ENCODE peak calls at places on chromosomes 1 and 21, in eight cellular contexts. I is upper lobe of right lung; O is CD4-positive, alpha-beta T cell; Q is OCI-LY7; M is cardiac muscle cell; X is GM13976; B is fibroblast of lung; W is brain microvascular endothelial cell. H is an unnamed sample.
A peak's percentile ranks its signal among the peaks of the same experiment; 100 is the strongest.

GRCh38 chr21:42849759-42850412 is 29.5 kb downstream of the WDR4 start:
- DNase-seq in B (no peak), Q (no peak), X (no peak), I (no peak), W (no peak), O (no peak), M (no peak), H (no peak)

GRCh38 chr1:3403388-3404179 is 50.9 kb upstream of the ARHGEF16 start:
- DNase-seq in Q (peak; percentile 5), X (no peak), B (no peak), O (no peak), I (no peak), W (no peak), M (no peak), H (no peak)

GRCh38 chr1:161020573-161021167 is at the start of gene F11R:
- DNase-seq in O (no peak), X (peak; percentile 73), Q (no peak), B (no peak), M (peak; percentile 81), I (peak; percentile 87), W (no peak), H (no peak)

GRCh38 chr1:16484501-16484835 is 29.6 kb downstream of the RNU1-1 start:
- DNase-seq in O (no peak), W (no peak), B (no peak), X (no peak), I (peak; percentile 59), M (no peak), Q (no peak), H (peak; percentile 69)

GRCh38 chr1:159980076-159980475 is 26.0 kb upstream of the SLAMF9 start:
- DNase-seq in Q (no peak), B (no peak), O (no peak), W (no peak), I (no peak), X (no peak), M (no peak), H (no peak)

GRCh38 chr1:205370780-205371179 is 14.1 kb upstream of the KLHDC8A start:
- DNase-seq in I (no peak), Q (no peak), O (no peak), X (no peak), W (no peak), M (no peak), B (no peak), H (no peak)

GRCh38 chr1:59900640-59901039 is 25.9 kb downstream of the CYP2J2 start:
- DNase-seq in W (no peak), I (no peak), Q (no peak), M (no peak), O (no peak), B (no peak), X (no peak), H (no peak)

GRCh38 chr1:112440574-112440973 is 44.6 kb downstream of the CTTNBP2NL start:
- DNase-seq in Q (no peak), M (no peak), B (no peak), I (no peak), W (no peak), X (no peak), O (no peak), H (no peak)

GRCh38 chr1:193629875-193630274 is 443.5 kb upstream of the B3GALT2 start:
- DNase-seq in W (peak; percentile 44), O (no peak), B (peak; percentile 25), X (no peak), M (no peak), Q (no peak), I (no peak), H (no peak)

GRCh38 chr1:178500091-178500770 is 3.5 kb upstream of the CLEC20A start:
- DNase-seq in Q (no peak), I (no peak), M (no peak), O (no peak), W (no peak), X (no peak), B (no peak), H (no peak)

GRCh38 chr1:211517006-211517405 is 25.0 kb upstream of the RD3 start:
- DNase-seq in M (no peak), Q (peak; percentile 62), W (no peak), I (no peak), X (no peak), O (no peak), B (no peak), H (no peak)

GRCh38 chr1:56790036-56790435 is 29.2 kb downstream of the FYB2 start:
- DNase-seq in O (no peak), B (no peak), I (no peak), X (no peak), Q (no peak), M (no peak), W (no peak), H (no peak)

GRCh38 chr1:91583326-91583755 is 82.7 kb downstream of the CDC7 start:
- DNase-seq in W (peak; percentile 30), O (no peak), X (no peak), I (no peak), Q (no peak), M (no peak), B (peak; percentile 89), H (no peak)

GRCh38 chr1:182680901-182681300 is 3.5 kb downstream of the RGS8 start:
- DNase-seq in B (peak; percentile 14), M (no peak), X (no peak), W (no peak), I (no peak), O (no peak), Q (no peak), H (no peak)

GRCh38 chr1:47502746-47503370 is 65.0 kb downstream of the FOXD2 start:
- DNase-seq in X (no peak), M (no peak), B (no peak), I (no peak), W (no peak), Q (no peak), O (no peak), H (no peak)

GRCh38 chr1:186188004-186188539 is 187.0 kb downstream of the TPR start:
- DNase-seq in X (no peak), W (peak; percentile 94), M (no peak), B (peak; percentile 95), O (no peak), Q (no peak), I (no peak), H (no peak)

GRCh38 chr1:193283026-193283425 is 96.6 kb upstream of the B3GALT2 start:
- DNase-seq in Q (no peak), M (no peak), O (no peak), I (no peak), X (no peak), W (peak; percentile 23), B (peak; percentile 65), H (no peak)

GRCh38 chr1:50633465-50633864 is 210.2 kb upstream of the DMRTA2 start:
- DNase-seq in O (no peak), W (no peak), X (no peak), M (peak; percentile 24), Q (no peak), B (no peak), I (no peak), H (no peak)

GRCh38 chr1:8818325-8818775 is 910 bp upstream of the RERE start:
- DNase-seq in O (no peak), W (peak; percentile 88), Q (no peak), X (no peak), B (peak; percentile 75), I (no peak), M (no peak), H (no peak)

GRCh38 chr1:232306269-232306911 is 323.5 kb downstream of the SIPA1L2 start:
- DNase-seq in O (no peak), Q (no peak), W (peak; percentile 5), I (peak; percentile 74), M (peak; percentile 21), X (no peak), B (no peak), H (no peak)

GRCh38 chr21:42505090-42505726 is 8.4 kb upstream of the SLC37A1 start:
- DNase-seq in B (no peak), O (no peak), M (no peak), Q (peak; percentile 65), X (peak; percentile 73), W (no peak), I (no peak), H (no peak)

DNA sequence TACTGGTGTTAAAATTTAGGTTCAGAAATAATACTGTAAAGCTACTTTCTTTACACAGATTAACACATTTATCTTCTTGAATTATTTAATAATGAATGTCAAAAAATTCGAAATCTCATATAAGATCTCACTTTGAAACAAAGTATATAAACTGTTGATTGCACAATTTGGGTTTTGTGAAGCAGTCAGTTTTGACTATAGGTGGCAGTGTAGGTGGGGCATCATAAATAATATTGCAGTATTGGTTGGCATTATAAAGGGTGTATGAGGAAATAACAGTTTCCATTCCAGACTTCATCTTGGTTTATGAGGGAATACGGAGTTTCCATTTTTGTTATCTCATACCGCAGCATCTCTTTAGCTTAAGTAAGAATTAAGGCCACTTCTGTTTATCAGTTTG is 49.9 kb downstream of the SUCO start:
- DNase-seq in Q (no peak), O (no peak), M (no peak), I (no peak), X (no peak), W (no peak), B (no peak), H (no peak)
- TF ChIP-seq CTCF in Q (peak; percentile 62), O (no peak), M (no peak), I (no peak), X (no peak), W (peak; percentile 6), B (no peak), H (peak; percentile 43)

GRCh38 chr1:176796583-176796982 is 333.6 kb downstream of the PAPPA2 start:
- DNase-seq in Q (no peak), O (no peak), B (no peak), X (no peak), M (no peak), I (no peak), W (no peak), H (no peak)
- TF ChIP-seq CTCF in Q (no peak), O (peak; percentile 13), B (no peak), X (no peak), M (no peak), I (no peak), W (no peak), H (no peak)

GRCh38 chr1:38530957-38531356 is 328.6 kb downstream of the RRAGC start:
- DNase-seq in O (no peak), B (no peak), Q (no peak), W (no peak), M (no peak), I (no peak), X (no peak), H (no peak)

GRCh38 chr1:38527373-38527966 is 332.1 kb downstream of the RRAGC start:
- DNase-seq in O (peak; percentile 36), M (no peak), B (no peak), Q (peak; percentile 29), X (peak; percentile 82), W (no peak), I (no peak), H (no peak)

GRCh38 chr1:38528600-38528999 is 331.0 kb downstream of the RRAGC start:
- DNase-seq in Q (no peak), M (no peak), I (no peak), B (no peak), X (no peak), W (no peak), O (no peak), H (no peak)

GRCh38 chr1:38529946-38530345 is 329.6 kb downstream of the RRAGC start:
- DNase-seq in W (no peak), X (no peak), I (no peak), B (no peak), Q (no peak), O (no peak), M (no peak), H (no peak)

GRCh38 chr1:38529337-38529860 is 330.2 kb downstream of the RRAGC start:
- DNase-seq in M (no peak), W (no peak), Q (no peak), B (no peak), O (no peak), X (no peak), I (no peak), H (no peak)
- TF ChIP-seq CTCF in M (no peak), W (no peak), Q (no peak), B (no peak), O (no peak), X (no peak), I (no peak), H (no peak)

GRCh38 chr1:119276558-119276957 is 92.0 kb upstream of the HAO2 start:
- DNase-seq in X (no peak), Q (no peak), B (no peak), W (no peak), M (peak; percentile 42), O (no peak), I (no peak), H (no peak)
- TF ChIP-seq CTCF in X (no peak), Q (peak; percentile 41), B (no peak), W (no peak), M (no peak), O (no peak), I (no peak), H (peak; percentile 39)

H was measured in chondrocyte.